ENCODE peak calls at places on chromosome 13, in ten cellular contexts. R is GM10248; A is lower leg skin; J is transverse colon; T is ascending aorta; S is BE2C; I is esophagus muscularis mucosa; F is D721Med; N is CD4-positive, alpha-beta T cell; L is fibroblast of mammary gland. H is an unnamed sample.

GRCh38 chr13:48303331-48304131 is at the start of gene RB1:
- DNase-seq in R (peak; percentile 90), J (peak; percentile 94), T (peak; percentile 73), N (peak; percentile 85), S (peak; percentile 91), F (peak; percentile 41), A (peak; percentile 87), I (peak; percentile 95), L (peak; percentile 90), H (peak; percentile 93)

GRCh38 chr13:31209172-31209818 is 9.5 kb downstream of the B3GLCT start:
- DNase-seq in N (no peak), I (peak; percentile 92), J (peak; percentile 11), R (no peak), T (no peak), S (peak; percentile 88), A (peak; percentile 25), L (peak; percentile 48), F (peak; percentile 83), H (no peak)

GRCh38 chr13:104008075-104008474 is 941.9 kb upstream of the SLC10A2 start:
- DNase-seq in L (no peak), N (no peak), F (no peak), J (no peak), R (no peak), S (no peak), I (no peak), T (no peak), A (no peak), H (no peak)

GRCh38 chr13:26571518-26571917 is 14.0 kb downstream of the WASF3 start:
- DNase-seq in T (no peak), R (no peak), A (no peak), N (no peak), L (no peak), S (no peak), F (no peak), J (no peak), I (no peak), H (no peak)

GRCh38 chr13:79779761-79780160 is 298.8 kb downstream of the NDFIP2 start:
- DNase-seq in N (no peak), R (no peak), J (peak; percentile 33), T (no peak), A (peak; percentile 59), F (no peak), I (no peak), S (no peak), L (peak; percentile 82), H (peak; percentile 28)

GRCh38 chr13:24159921-24160324 is 597 bp upstream of the SPATA13 start:
- DNase-seq in J (no peak), L (no peak), A (no peak), S (no peak), R (no peak), T (no peak), F (no peak), I (no peak), N (no peak), H (no peak)

GRCh38 chr13:35927554-35927953 is 203.6 kb downstream of the DCLK1 start:
- DNase-seq in R (no peak), N (no peak), F (no peak), L (peak; percentile 97), I (no peak), J (no peak), S (peak; percentile 26), T (no peak), A (no peak), H (no peak)

GRCh38 chr13:109673477-109673876 is 112.9 kb downstream of the IRS2 start:
- DNase-seq in A (no peak), R (no peak), N (no peak), F (no peak), L (peak; percentile 34), I (no peak), T (no peak), J (no peak), S (no peak), H (no peak)

GRCh38 chr13:111410232-111411021 is 90.0 kb downstream of the TEX29 start:
- DNase-seq in J (peak; percentile 14), I (no peak), F (no peak), R (no peak), A (no peak), L (no peak), T (no peak), S (no peak), N (no peak), H (no peak)

GRCh38 chr13:76846363-76846762 is 39.8 kb downstream of the KCTD12 start:
- DNase-seq in J (no peak), S (no peak), T (no peak), L (peak; percentile 51), A (no peak), I (no peak), F (no peak), R (no peak), N (no peak), H (no peak)

GRCh38 chr13:49303533-49304252 is 56.0 kb downstream of the CDADC1 start:
- DNase-seq in S (no peak), F (no peak), L (no peak), I (no peak), T (no peak), J (no peak), A (no peak), R (no peak), N (no peak), H (no peak)

GRCh38 chr13:46124967-46125933 is 20.4 kb upstream of the CPB2 start:
- DNase-seq in J (no peak), N (no peak), S (no peak), I (no peak), A (no peak), T (no peak), L (no peak), R (no peak), F (no peak), H (no peak)

GRCh38 chr13:75761373-75761772 is 125.2 kb downstream of the LMO7 start:
- DNase-seq in S (no peak), L (no peak), F (no peak), A (no peak), J (no peak), N (no peak), I (no peak), T (no peak), R (peak; percentile 28), H (no peak)

GRCh38 chr13:21546372-21546771 is 57.6 kb downstream of the MICU2 start:
- DNase-seq in S (no peak), F (no peak), N (no peak), L (peak; percentile 49), R (no peak), I (no peak), T (no peak), J (no peak), A (no peak), H (no peak)

GRCh38 chr13:64471916-64472315 is 2758.2 kb downstream of the PCDH9 start:
- DNase-seq in A (no peak), F (no peak), N (no peak), S (no peak), R (no peak), L (peak; percentile 30), J (no peak), T (no peak), I (no peak), H (no peak)

GRCh38 chr13:91031508-91031907 is 316.0 kb upstream of the MIR17HG start:
- DNase-seq in R (no peak), T (no peak), N (no peak), J (no peak), L (no peak), I (no peak), F (no peak), A (no peak), S (no peak), H (no peak)

DNA sequence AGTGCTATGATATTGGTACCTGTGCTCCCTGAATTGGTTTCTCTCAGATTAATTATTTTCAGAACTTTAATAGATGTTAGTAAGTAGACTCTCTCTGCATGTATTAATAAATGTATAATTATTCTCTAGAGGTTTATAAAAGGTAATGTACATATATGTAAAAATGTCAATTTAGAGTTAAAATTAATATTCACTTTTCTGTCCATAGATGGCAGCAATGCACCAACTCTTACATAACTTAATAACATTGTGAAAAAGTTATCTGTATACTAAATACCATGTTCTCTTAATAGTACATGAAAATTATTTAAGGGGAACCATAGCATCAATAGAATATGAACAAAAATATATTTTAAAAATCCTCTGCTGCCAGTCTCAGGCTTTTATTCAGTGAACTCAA is 515.0 kb upstream of the KLHL1 start:
- DNase-seq in L (peak; percentile 5), F (no peak), J (no peak), I (no peak), T (no peak), S (no peak), A (no peak), N (no peak), R (no peak), H (no peak)
- TF ChIP-seq CTCF in L (peak; percentile 23), F (peak; percentile 68), J (peak; percentile 14), I (no peak), T (peak; percentile 8), S (peak; percentile 31), A (no peak), N (peak; percentile 7), R (peak; percentile 29), H (no peak)

DNA sequence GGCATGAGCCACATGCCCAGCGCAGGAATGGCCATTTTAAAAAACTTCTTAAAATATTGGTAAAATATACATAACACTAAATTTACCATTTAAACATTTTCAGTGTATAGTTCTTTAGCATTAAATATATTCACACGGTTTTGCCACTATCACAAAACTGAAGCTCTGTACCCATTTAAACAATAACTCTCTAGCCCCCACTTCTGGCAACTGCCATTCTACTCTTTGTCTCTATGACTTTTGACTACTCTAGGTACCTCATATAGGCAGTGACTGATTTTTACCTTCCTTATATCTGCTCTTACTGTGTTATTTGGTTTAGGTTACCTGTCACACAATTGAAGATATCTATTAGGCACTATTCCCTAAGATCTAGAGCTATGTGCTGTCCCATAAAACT is 2.3 kb upstream of the KBTBD7 start:
- DNase-seq in L (peak; percentile 31), F (no peak), T (no peak), N (no peak), J (no peak), A (no peak), S (no peak), R (no peak), I (no peak), H (no peak)
- TF ChIP-seq CTCF in L (peak; percentile 54), F (peak; percentile 8), T (no peak), N (peak; percentile 30), J (no peak), A (no peak), S (peak; percentile 42), R (peak; percentile 31), I (no peak), H (no peak)

DNA sequence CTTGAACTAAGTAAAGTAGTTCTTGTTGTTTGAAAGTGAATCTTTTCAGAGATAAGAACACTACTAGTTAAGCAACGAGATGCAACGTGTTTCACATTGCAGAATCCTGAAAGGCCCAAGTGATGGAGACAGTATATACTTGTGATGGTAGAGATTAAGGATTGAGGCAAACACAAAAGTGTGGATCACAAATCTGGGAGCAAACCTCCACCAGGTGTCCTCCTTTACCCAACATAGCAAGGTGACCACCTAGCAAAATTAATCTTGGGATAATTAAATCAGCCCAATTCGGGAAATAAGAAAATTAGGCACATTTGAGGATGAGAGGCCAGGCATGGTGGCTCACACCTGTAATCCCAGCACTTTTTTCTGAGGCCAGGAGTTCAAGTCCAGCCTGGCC is 563.9 kb downstream of the DACH1 start:
- DNase-seq in L (no peak), S (no peak), J (no peak), I (no peak), A (no peak), N (no peak), R (no peak), F (no peak), T (no peak), H (no peak)
- TF ChIP-seq CTCF in L (no peak), S (peak; percentile 49), J (no peak), I (no peak), A (no peak), N (no peak), R (no peak), F (peak; percentile 41), T (no peak), H (no peak)

GRCh38 chr13:22801402-22802003 is 379.3 kb upstream of the SGCG start:
- DNase-seq in R (no peak), I (no peak), S (no peak), J (no peak), A (no peak), T (no peak), L (peak; percentile 20), F (no peak), N (no peak), H (no peak)
- TF ChIP-seq CTCF in R (peak; percentile 31), I (peak; percentile 22), S (peak; percentile 7), J (peak; percentile 28), A (no peak), T (peak; percentile 9), L (peak; percentile 18), F (peak; percentile 56), N (no peak), H (no peak)

H was measured in omental fat pad.